ENCODE peak calls at places on chromosomes 1 and 21, in eight cellular contexts. T is B cell, Z is left ventricle myocardium inferior, P is IMR-90, E is pancreas, B is heart right ventricle, S is GM13977, O is mammary epithelial cell. L is an unnamed sample.

GRCh38 chr1:191831572-191831971 is 326.7 kb upstream of the RGS18 start:
- DNase-seq in O (no peak), B (no peak), Z (no peak), E (no peak), T (no peak), P (no peak), S (no peak), L (no peak)

GRCh38 chr1:156582388-156583022 is 3.0 kb downstream of the TTC24 start:
- DNase-seq in T (peak; percentile 47), O (no peak), P (no peak), B (no peak), E (peak; percentile 47), S (no peak), Z (no peak), L (no peak)

GRCh38 chr1:52834798-52835197 is 7.8 kb upstream of the ZYG11A start:
- DNase-seq in B (no peak), E (no peak), P (no peak), O (no peak), Z (no peak), T (no peak), S (no peak), L (peak; percentile 31)

GRCh38 chr1:21669287-21670058 is at the start of gene RAP1GAP:
- DNase-seq in E (peak; percentile 84), Z (no peak), T (peak; percentile 74), B (no peak), O (no peak), P (no peak), S (peak; percentile 68), L (peak; percentile 76)

GRCh38 chr1:38138498-38139233 is 92.1 kb upstream of the POU3F1 start:
- DNase-seq in S (peak; percentile 15), T (no peak), E (peak; percentile 81), Z (peak; percentile 84), B (peak; percentile 80), P (peak; percentile 97), O (peak; percentile 90), L (peak; percentile 86)

GRCh38 chr1:23980725-23981063 is 567 bp upstream of the SRSF10 start:
- DNase-seq in S (peak; percentile 69), B (no peak), P (peak; percentile 64), E (no peak), O (peak; percentile 63), T (peak; percentile 44), Z (no peak), L (peak; percentile 79)

GRCh38 chr1:232291681-232292080 is 338.3 kb downstream of the SIPA1L2 start:
- DNase-seq in P (no peak), E (no peak), B (no peak), T (no peak), O (no peak), S (no peak), Z (no peak), L (no peak)

GRCh38 chr1:223471566-223471965 is 78.4 kb downstream of the CCDC185 start:
- DNase-seq in E (no peak), O (no peak), S (no peak), Z (no peak), P (no peak), T (no peak), B (no peak), L (no peak)

GRCh38 chr21:36532769-36533467 is 53.0 kb upstream of the CLDN14 start:
- DNase-seq in O (no peak), P (peak; percentile 47), S (no peak), B (no peak), Z (no peak), E (no peak), T (no peak), L (no peak)

GRCh38 chr21:42568834-42569731 is 55.4 kb downstream of the SLC37A1 start:
- DNase-seq in B (no peak), P (no peak), Z (no peak), E (peak; percentile 54), O (no peak), T (no peak), S (no peak), L (peak; percentile 88)

GRCh38 chr1:100249155-100249536 is 488 bp downstream of the DBT start:
- DNase-seq in Z (no peak), T (no peak), B (no peak), O (no peak), E (no peak), S (no peak), P (no peak), L (no peak)

GRCh38 chr1:224497714-224498573 is 63.3 kb upstream of the WDR26 start:
- DNase-seq in B (peak; percentile 19), O (peak; percentile 90), P (peak; percentile 90), T (no peak), E (no peak), S (peak; percentile 84), Z (no peak), L (no peak)

GRCh38 chr21:33078907-33079582 is 9.1 kb downstream of the OLIG1 start:
- DNase-seq in B (no peak), P (peak; percentile 84), E (no peak), O (peak; percentile 82), Z (no peak), T (no peak), S (peak; percentile 88), L (no peak)

GRCh38 chr21:45853703-45854342 is 127.7 kb upstream of the COL6A1 start:
- DNase-seq in S (no peak), T (no peak), Z (no peak), P (no peak), O (peak; percentile 67), B (no peak), E (no peak), L (no peak)

GRCh38 chr21:43912910-43913309 is 47.9 kb downstream of the AGPAT3 start:
- DNase-seq in S (no peak), P (no peak), Z (no peak), O (no peak), T (no peak), B (no peak), E (peak; percentile 5), L (no peak)

GRCh38 chr1:110210604-110211502 is 739 bp downstream of the KCNC4 start:
- DNase-seq in T (peak; percentile 81), O (peak; percentile 48), S (peak; percentile 61), E (peak; percentile 79), B (peak; percentile 46), Z (peak; percentile 49), P (no peak), L (peak; percentile 36)

GRCh38 chr1:225767591-225768540 is 9.8 kb upstream of the SRP9 start:
- DNase-seq in S (no peak), B (peak; percentile 79), E (peak; percentile 69), T (no peak), Z (peak; percentile 83), O (peak; percentile 94), P (peak; percentile 56), L (peak; percentile 35)

GRCh38 chr1:183239220-183239742 is 53.2 kb downstream of the LAMC2 start:
- DNase-seq in T (no peak), O (no peak), P (no peak), Z (no peak), S (no peak), B (no peak), E (no peak), L (no peak)

GRCh38 chr1:177106614-177107365 is 57.7 kb downstream of the ASTN1 start:
- DNase-seq in O (no peak), P (no peak), E (no peak), Z (no peak), S (no peak), T (no peak), B (no peak), L (no peak)

GRCh38 chr21:25735221-25735894 is 586 bp downstream of the GABPA start:
- DNase-seq in P (peak; percentile 88), S (peak; percentile 80), T (peak; percentile 85), O (peak; percentile 73), E (peak; percentile 87), Z (peak; percentile 91), B (peak; percentile 90), L (peak; percentile 92)
- TF ChIP-seq CTCF in P (no peak), S (peak; percentile 8), T (no peak), O (no peak), E (no peak), Z (no peak), B (no peak), L (peak; percentile 19)

GRCh38 chr1:46526689-46527291 is 24.7 kb downstream of the KNCN start:
- DNase-seq in O (no peak), S (no peak), E (no peak), T (no peak), P (no peak), B (no peak), Z (no peak), L (no peak)

GRCh38 chr1:46529031-46529630 is 22.3 kb downstream of the KNCN start:
- DNase-seq in B (no peak), E (no peak), S (no peak), O (peak; percentile 66), P (no peak), Z (no peak), T (no peak), L (no peak)

GRCh38 chr1:46530311-46530710 is 21.1 kb downstream of the KNCN start:
- DNase-seq in P (no peak), B (no peak), Z (no peak), E (no peak), T (no peak), S (no peak), O (no peak), L (no peak)

GRCh38 chr1:46527474-46528296 is 23.8 kb downstream of the KNCN start:
- DNase-seq in O (peak; percentile 52), Z (peak; percentile 81), E (peak; percentile 87), S (peak; percentile 91), B (peak; percentile 80), P (peak; percentile 66), T (peak; percentile 80), L (peak; percentile 87)

GRCh38 chr1:46528297-46528955 is 23.0 kb downstream of the KNCN start:
- DNase-seq in Z (no peak), T (no peak), B (no peak), P (peak; percentile 22), O (no peak), S (no peak), E (no peak), L (no peak)
- TF ChIP-seq CTCF in Z (peak; percentile 16), T (no peak), B (no peak), P (peak; percentile 30), O (no peak), S (no peak), E (no peak), L (no peak)

DNA sequence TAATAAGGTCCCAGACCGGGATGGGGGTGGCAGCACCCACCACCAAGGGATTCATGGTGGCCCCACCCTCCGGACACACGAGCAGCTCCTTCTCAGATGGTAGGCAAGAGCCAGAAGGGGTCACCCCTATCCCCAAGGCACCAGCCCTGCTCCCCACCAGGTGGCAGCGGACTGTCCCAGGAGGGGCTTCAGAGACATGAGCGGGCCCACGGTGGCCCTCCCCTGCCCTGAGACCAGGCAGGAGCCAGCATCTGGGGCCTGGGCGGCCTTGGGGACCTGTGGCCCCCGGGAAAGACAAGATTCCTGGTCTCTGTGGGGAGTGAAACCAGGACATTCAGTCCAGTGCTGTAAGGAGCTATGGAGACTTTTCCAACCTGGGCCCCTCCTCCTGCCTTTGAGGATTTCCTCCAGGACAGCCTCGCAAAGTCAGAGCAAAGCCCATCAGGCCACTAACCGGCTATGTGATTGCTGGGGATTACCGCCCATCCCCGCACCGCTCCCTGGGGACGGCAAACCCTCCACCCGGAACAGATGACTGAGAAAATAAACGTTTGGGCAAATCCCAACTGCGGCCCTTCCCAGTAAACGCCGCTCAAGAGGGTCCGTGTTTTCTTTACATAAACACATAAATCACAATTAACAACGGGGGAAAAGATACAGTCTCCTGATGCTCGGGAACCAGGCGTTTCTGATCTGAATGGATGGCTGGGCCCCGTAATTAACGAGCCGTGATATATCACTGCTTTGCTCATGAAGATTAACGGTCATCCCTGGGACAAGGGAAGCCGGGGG is 50.9 kb upstream of the ARHGEF16 start:
- DNase-seq in Z (no peak), S (no peak), T (no peak), E (no peak), B (no peak), P (no peak), O (no peak), L (no peak)
- TF ChIP-seq CTCF in Z (peak; percentile 28), S (no peak), T (no peak), E (no peak), B (no peak), P (no peak), O (no peak), L (peak; percentile 14)

GRCh38 chr1:208344202-208344601 is 100.0 kb upstream of the PLXNA2 start:
- DNase-seq in T (no peak), O (no peak), P (no peak), B (no peak), E (no peak), S (no peak), Z (no peak), L (no peak)
- TF ChIP-seq CTCF in T (no peak), O (no peak), P (no peak), B (no peak), E (no peak), S (no peak), Z (no peak), L (no peak)

L was measured in thyroid gland.